ENCODE peak calls at places on chromosomes 11 and 22, in six cellular contexts. X, N, O, P, E and C are unnamed samples.

GRCh38 chr22:41034741-41035140 is 57.7 kb upstream of the EP300 start:
- DNase-seq in X (no peak), N (no peak), O (no peak), P (no peak), E (no peak), C (no peak)

GRCh38 chr11:73257342-73258103 is 14.6 kb upstream of the P2RY6 start:
- DNase-seq in X (no peak), N (peak; percentile 79), O (peak; percentile 65), P (peak; percentile 85), E (no peak), C (peak; percentile 58)

GRCh38 chr11:110376711-110377324 is 52.9 kb upstream of the FDX1 start:
- DNase-seq in X (no peak), N (peak; percentile 85), O (peak; percentile 84), P (no peak), E (peak; percentile 22), C (peak; percentile 76)

GRCh38 chr22:33476206-33476605 is 418.0 kb upstream of the SYN3 start:
- DNase-seq in X (no peak), N (no peak), O (no peak), P (no peak), E (no peak), C (no peak)

GRCh38 chr11:14764213-14764898 is 120.8 kb downstream of the PDE3B start:
- DNase-seq in X (no peak), N (no peak), O (no peak), P (no peak), E (no peak), C (no peak)

GRCh38 chr11:73294604-73295003 is 13.5 kb upstream of the ARHGEF17 start:
- DNase-seq in X (peak; percentile 6), N (no peak), O (no peak), P (no peak), E (no peak), C (no peak)

GRCh38 chr11:50187220-50187619 is 154.5 kb downstream of the OR4C45 start:
- DNase-seq in X (no peak), N (no peak), O (no peak), P (no peak), E (no peak), C (no peak)

GRCh38 chr11:75768909-75769771 is 562 bp downstream of the DGAT2 start:
- DNase-seq in X (no peak), N (no peak), O (no peak), P (peak; percentile 55), E (peak; percentile 32), C (no peak)

GRCh38 chr11:69240332-69241074 is 53.5 kb upstream of the MYEOV start:
- DNase-seq in X (no peak), N (no peak), O (peak; percentile 41), P (no peak), E (no peak), C (peak; percentile 21)

GRCh38 chr11:29962243-29962642 is 54.6 kb downstream of the KCNA4 start:
- DNase-seq in X (no peak), N (no peak), O (peak; percentile 21), P (no peak), E (peak; percentile 78), C (no peak)

GRCh38 chr22:30822216-30823014 is 127.7 kb downstream of the OSBP2 start:
- DNase-seq in X (no peak), N (no peak), O (no peak), P (peak; percentile 49), E (peak; percentile 46), C (no peak)

GRCh38 chr11:64858467-64859401 is 14.3 kb upstream of the CDC42BPG start:
- DNase-seq in X (peak; percentile 94), N (no peak), O (no peak), P (no peak), E (no peak), C (no peak)

GRCh38 chr22:44094751-44095302 is 70.7 kb downstream of the PARVB start:
- DNase-seq in X (peak; percentile 19), N (no peak), O (no peak), P (no peak), E (no peak), C (no peak)

GRCh38 chr11:97537407-97538150 is 1147.8 kb downstream of the JRKL start:
- DNase-seq in X (no peak), N (no peak), O (no peak), P (no peak), E (peak; percentile 18), C (no peak)

GRCh38 chr11:125566235-125566634 is 3.0 kb upstream of the EI24 start:
- DNase-seq in X (no peak), N (no peak), O (no peak), P (no peak), E (no peak), C (no peak)
- TF ChIP-seq CTCF in X (no peak), N (no peak), O (no peak), P (no peak), E (no peak), C (no peak)

GRCh38 chr11:11880179-11880578 is 38.4 kb downstream of the USP47 start:
- DNase-seq in X (no peak), N (no peak), O (no peak), P (no peak), E (no peak), C (no peak)

GRCh38 chr11:11871991-11872401 is 30.2 kb downstream of the USP47 start:
- DNase-seq in X (no peak), N (no peak), O (no peak), P (no peak), E (no peak), C (no peak)

GRCh38 chr11:11876458-11876857 is 34.7 kb downstream of the USP47 start:
- DNase-seq in X (no peak), N (peak; percentile 20), O (peak; percentile 18), P (no peak), E (no peak), C (no peak)
- TF ChIP-seq CTCF in X (no peak), N (peak; percentile 64), O (peak; percentile 10), P (no peak), E (no peak), C (no peak)

GRCh38 chr11:115869780-115870431 is 365.7 kb upstream of the CADM1 start:
- DNase-seq in X (no peak), N (no peak), O (no peak), P (no peak), E (peak; percentile 67), C (no peak)
- TF ChIP-seq CTCF in X (no peak), N (peak; percentile 84), O (peak; percentile 12), P (no peak), E (peak; percentile 52), C (no peak)

GRCh38 chr22:19037282-19038163 is 84.7 kb downstream of the DGCR2 start:
- DNase-seq in X (no peak), N (no peak), O (no peak), P (peak; percentile 45), E (peak; percentile 4), C (no peak)

GRCh38 chr22:19038164-19038546 is 84.1 kb downstream of the DGCR2 start:
- DNase-seq in X (peak; percentile 55), N (no peak), O (no peak), P (peak; percentile 41), E (peak; percentile 7), C (no peak)

GRCh38 chr22:19039796-19040580 is 82.2 kb downstream of the DGCR2 start:
- DNase-seq in X (peak; percentile 65), N (no peak), O (no peak), P (peak; percentile 53), E (no peak), C (no peak)

GRCh38 chr22:19039448-19039780 is 82.8 kb downstream of the DGCR2 start:
- DNase-seq in X (peak; percentile 21), N (no peak), O (no peak), P (no peak), E (no peak), C (no peak)

DNA sequence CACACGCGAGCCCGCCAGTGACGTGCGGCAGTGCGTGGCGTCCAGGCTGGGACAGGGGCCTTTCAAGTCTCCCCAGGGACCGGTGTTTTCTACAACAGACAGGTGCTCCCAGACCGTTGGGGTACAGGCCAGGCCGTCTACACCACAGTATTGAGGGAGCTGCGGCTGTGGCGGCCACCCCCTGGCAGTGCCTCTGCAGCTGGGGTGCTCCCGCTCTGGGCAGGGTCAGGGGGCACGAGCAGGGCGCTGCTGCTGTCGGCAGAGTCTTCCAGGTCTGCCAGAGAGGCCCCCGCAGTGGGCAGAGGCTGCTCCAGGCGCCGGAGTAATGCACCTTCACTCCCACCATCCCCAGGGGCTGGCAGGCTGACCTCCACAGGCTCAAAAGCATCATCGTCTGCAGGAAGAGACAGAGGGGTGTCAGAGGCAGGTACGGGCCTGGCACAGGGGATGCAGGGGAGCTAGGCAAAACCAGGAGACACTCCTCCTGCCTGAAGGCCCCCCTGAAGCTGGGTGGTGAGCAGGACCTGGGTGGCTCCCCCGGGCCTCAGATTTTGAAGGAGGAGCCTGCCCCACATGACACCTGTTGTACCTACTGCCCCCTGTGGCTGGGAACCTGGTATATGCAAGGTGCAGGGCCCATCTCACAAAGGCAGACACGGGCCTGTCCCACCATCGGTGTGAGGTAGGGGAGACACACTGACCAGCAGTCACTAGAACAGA is 83.3 kb downstream of the DGCR2 start:
- DNase-seq in X (peak; percentile 56), N (no peak), O (no peak), P (peak; percentile 63), E (peak; percentile 11), C (no peak)
- TF ChIP-seq CTCF in X (no peak), N (no peak), O (no peak), P (no peak), E (no peak), C (no peak)

GRCh38 chr11:71426413-71426812 is 21.8 kb downstream of the DHCR7 start:
- DNase-seq in X (no peak), N (no peak), O (no peak), P (no peak), E (no peak), C (no peak)
- TF ChIP-seq CTCF in X (no peak), N (peak; percentile 1), O (peak; percentile 22), P (no peak), E (no peak), C (no peak)

GRCh38 chr11:120149246-120149645 is 11.3 kb upstream of the TRIM29 start:
- DNase-seq in X (no peak), N (no peak), O (no peak), P (no peak), E (no peak), C (no peak)
- TF ChIP-seq CTCF in X (no peak), N (no peak), O (no peak), P (no peak), E (no peak), C (no peak)

DNA sequence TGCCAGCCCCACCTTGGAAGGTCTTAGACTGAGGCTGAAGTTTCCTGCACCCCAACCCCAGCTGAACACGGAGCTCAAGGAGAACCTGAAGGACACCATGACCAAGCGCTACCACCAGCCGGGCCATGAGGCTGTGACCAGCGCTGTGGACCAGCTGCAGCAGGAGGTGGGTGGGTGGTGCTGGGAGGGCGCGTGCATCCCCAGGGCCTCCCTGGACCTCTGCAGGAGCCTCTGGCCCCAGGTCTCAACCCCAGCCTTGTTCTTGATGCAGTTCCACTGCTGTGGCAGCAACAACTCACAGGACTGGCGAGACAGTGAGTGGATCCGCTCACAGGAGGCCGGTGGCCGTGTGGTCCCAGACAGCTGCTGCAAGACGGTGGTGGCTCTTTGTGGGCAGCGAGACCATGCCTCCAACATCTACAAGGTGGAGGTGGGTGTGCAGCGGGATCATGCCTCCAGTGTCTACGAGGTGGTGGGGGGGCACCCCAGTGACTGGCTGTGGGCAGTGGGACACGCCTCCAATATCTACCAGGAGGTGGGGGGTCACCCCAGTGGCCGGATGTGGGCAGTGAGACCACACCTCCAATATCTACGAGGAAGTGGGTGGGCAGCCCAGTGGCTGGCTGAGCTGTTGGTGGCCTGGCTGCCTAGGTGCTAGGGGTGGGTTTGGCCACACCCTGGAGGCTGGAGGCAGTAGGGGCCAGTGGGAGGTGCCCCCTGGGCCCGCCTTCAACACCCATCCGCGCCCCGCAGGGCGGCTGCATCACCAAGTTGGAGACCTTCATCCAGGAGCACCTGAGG is 4.6 kb downstream of the CD151 start:
- DNase-seq in X (no peak), N (no peak), O (no peak), P (no peak), E (no peak), C (no peak)
- TF ChIP-seq CTCF in X (no peak), N (no peak), O (no peak), P (no peak), E (no peak), C (no peak)